ENCODE peak calls at places on chromosomes 12 and 14, in six cellular contexts. O is RWPE1, H is astrocyte of the spinal cord, D is GM13976, B is OCI-LY7, C is A549. N is an unnamed sample.

GRCh38 chr12:110084314-110085015 is 36.1 kb upstream of the C12orf76 start:
- DNase-seq in C (peak), O (no peak), H (no peak), D (no peak), B (no peak), N (no peak)

GRCh38 chr12:128190614-128191013 is 76.4 kb upstream of the TMEM132C start:
- DNase-seq in D (peak), C (no peak), B (no peak), O (no peak), H (no peak), N (no peak)

GRCh38 chr12:91985002-91985767 is 160.5 kb downstream of the BTG1 start:
- DNase-seq in D (no peak), C (no peak), B (no peak), H (peak), O (no peak), N (no peak)

GRCh38 chr14:104303705-104304425 is 165.5 kb downstream of the KIF26A start:
- DNase-seq in H (no peak), C (no peak), O (no peak), D (no peak), B (no peak), N (no peak)

GRCh38 chr14:95143813-95144620 is 13.3 kb downstream of the DICER1 start:
- DNase-seq in H (peak), B (peak), C (no peak), O (no peak), D (no peak), N (no peak)

GRCh38 chr12:46938071-46938678 is 112.4 kb upstream of the SLC38A4 start:
- DNase-seq in C (no peak), B (no peak), D (no peak), O (no peak), H (no peak), N (no peak)

GRCh38 chr14:52314521-52315354 is 626 bp downstream of the PTGER2 start:
- DNase-seq in B (no peak), H (peak), C (no peak), D (peak), O (peak), N (no peak)

GRCh38 chr12:49524660-49525324 is 14.0 kb upstream of the KCNH3 start:
- DNase-seq in H (no peak), D (no peak), B (no peak), O (no peak), C (no peak), N (no peak)

GRCh38 chr12:120515496-120515895 is 13.5 kb downstream of the COQ5 start:
- DNase-seq in B (no peak), O (no peak), H (no peak), C (no peak), D (no peak), N (no peak)

DNA sequence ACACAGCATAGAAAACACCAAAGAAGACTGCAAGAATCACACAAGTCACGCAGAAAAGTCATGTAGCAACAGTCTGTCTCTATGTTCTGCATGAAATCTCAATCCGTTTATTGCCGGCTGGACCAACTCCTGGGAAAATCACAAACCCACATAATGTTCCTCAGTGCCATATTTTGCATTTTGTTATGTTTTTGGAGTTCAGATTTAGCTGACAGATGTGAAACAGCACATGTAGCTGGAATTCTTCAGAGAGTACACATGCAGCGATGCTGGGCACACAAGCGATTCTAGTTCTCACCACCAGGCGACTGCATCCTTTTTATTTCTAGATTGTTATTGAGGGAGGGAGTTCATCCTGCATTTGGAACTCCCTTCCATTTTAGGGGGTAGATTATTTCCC is 193.2 kb downstream of the APAF1 start:
- DNase-seq in B (no peak), H (peak), O (no peak), C (peak), D (no peak), N (no peak)
- TF ChIP-seq CTCF in B (no peak), H (peak), O (no peak), C (no peak), D (no peak), N (no peak)

DNA sequence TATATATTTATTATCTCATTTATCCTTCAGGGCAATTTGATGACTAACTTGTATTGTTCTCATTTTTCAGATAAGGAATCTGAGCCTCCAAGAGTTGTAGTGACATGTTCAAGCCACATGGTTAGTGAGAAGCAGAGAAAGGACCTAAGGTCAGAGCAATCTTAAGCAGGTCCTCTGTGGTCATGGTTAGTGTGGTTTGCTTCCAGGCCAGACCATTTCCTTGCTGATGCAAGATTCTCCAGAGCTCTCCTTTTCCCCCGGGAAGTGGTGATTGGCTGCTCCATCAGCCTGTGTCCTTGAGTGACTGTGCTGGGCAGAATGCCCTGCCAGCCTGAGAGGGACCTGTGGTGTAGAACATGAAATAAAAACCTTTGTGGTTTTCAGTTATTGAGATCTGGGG is 141.3 kb downstream of the KTN1 start:
- DNase-seq in C (peak), D (no peak), H (peak), O (peak), B (no peak), N (no peak)
- TF ChIP-seq CTCF in C (no peak), D (no peak), H (no peak), O (no peak), B (no peak), N (no peak)

GRCh38 chr14:24816011-24816928 is 182.3 kb upstream of the GZMB start:
- DNase-seq in B (no peak), C (peak), O (no peak), H (no peak), D (no peak), N (no peak)

GRCh38 chr14:24816929-24817637 is 183.1 kb upstream of the GZMB start:
- DNase-seq in B (no peak), O (no peak), H (no peak), D (no peak), C (no peak), N (no peak)

GRCh38 chr14:24818054-24818822 is 184.2 kb upstream of the GZMB start:
- DNase-seq in C (no peak), B (no peak), D (no peak), H (peak), O (no peak), N (no peak)

GRCh38 chr14:24818823-24819341 is 184.9 kb upstream of the GZMB start:
- DNase-seq in H (no peak), B (no peak), D (no peak), O (no peak), C (no peak), N (no peak)

GRCh38 chr14:24817638-24818053 is 183.7 kb upstream of the GZMB start:
- DNase-seq in C (peak), H (no peak), O (no peak), B (no peak), D (no peak), N (no peak)
- TF ChIP-seq CTCF in C (peak), H (peak), O (no peak), B (no peak), D (peak), N (no peak)

DNA sequence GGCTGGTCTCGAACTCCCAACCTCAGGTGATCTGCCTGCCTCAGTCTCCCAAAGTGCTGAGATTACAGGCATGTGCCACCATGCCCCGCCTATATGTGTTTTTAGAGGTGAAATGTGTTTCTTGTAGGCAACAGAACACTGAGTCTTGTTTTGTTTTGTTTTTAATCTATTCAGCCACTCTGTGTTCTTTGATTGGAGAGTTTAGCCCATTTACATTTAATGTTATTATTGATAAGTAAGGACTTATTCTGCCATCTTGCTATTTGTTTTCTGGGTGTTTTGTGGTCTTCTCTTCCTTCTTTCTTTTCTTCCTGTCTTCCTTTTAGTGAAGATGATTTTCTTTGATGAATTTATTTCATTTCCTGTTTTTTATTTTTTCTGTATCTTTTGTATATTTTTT is 29.6 kb downstream of the IFNG start:
- DNase-seq in D (no peak), C (no peak), H (no peak), O (no peak), B (no peak), N (no peak)
- TF ChIP-seq CTCF in D (no peak), C (no peak), H (no peak), O (no peak), B (no peak), N (no peak)

GRCh38 chr12:14998941-14999340 is 26.1 kb downstream of the PDE6H start:
- DNase-seq in H (no peak), D (no peak), C (no peak), O (no peak), B (no peak), N (no peak)

GRCh38 chr12:14999421-15000047 is 26.7 kb downstream of the PDE6H start:
- DNase-seq in H (peak), D (no peak), B (no peak), C (no peak), O (peak), N (no peak)

GRCh38 chr12:15000575-15000974 is 27.7 kb downstream of the PDE6H start:
- DNase-seq in D (no peak), B (no peak), O (no peak), H (no peak), C (no peak), N (no peak)

GRCh38 chr12:15004401-15004800 is 31.6 kb downstream of the PDE6H start:
- DNase-seq in B (no peak), D (no peak), O (no peak), H (no peak), C (no peak), N (no peak)

DNA sequence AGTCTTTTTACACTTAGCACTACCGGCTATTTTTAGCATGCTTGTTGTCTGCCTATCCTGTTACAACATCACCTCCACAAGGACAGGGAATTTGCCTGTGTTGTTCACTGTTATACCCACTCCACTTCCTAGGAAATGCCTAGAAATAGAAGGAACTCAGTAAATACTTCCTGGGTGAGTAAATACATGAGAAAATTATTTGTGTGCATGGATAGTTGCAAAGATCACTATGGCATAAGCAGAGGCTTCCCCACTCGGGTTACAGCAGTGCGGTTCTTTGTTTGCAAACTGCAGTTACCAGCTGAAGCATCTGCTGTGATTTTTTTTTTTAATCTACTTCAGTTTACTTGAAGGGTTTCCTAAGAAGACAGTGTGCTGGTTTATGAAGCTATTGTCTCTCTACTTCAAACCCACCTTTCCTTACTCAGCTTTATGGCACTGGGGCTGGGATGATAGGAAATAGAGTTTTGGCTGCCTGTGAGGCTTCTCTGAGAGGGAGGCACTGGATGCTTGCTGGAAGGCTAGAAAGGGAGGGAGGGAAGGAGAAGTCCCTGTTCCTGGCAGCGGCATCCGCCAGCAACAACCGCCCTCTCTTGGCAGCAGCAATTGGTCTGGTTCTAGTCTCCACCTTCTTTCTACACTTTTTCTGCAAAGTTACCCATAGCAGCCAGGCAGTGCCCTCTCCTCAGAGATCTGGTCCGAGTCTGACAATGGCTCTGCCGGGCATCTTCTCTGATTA is 29.1 kb downstream of the PDE6H start:
- DNase-seq in O (no peak), B (no peak), D (no peak), C (no peak), H (peak), N (no peak)
- TF ChIP-seq CTCF in O (no peak), B (no peak), D (no peak), C (no peak), H (no peak), N (no peak)

DNA sequence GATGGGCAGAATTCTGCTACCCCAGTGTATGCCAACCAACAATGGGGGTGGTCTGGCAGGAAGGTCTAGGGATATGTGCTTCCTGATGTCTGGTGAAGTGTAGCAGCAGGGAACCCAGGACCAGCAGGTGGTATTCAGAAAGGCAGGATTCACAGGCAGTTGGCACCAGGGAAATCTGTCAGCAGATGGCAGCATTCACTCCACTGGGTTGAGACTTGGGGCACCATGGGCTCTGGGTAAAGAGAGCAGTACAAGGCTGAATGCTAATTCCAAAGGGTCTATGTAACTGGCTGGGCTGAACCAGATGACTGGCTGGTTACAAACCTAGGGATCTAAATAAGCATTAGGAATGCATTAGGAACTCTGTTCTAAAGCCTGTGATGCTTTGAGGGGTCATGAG is 466.9 kb upstream of the STXBP6 start:
- DNase-seq in C (no peak), H (no peak), O (no peak), B (no peak), D (no peak), N (no peak)
- TF ChIP-seq CTCF in C (no peak), H (no peak), O (no peak), B (no peak), D (no peak), N (no peak)

DNA sequence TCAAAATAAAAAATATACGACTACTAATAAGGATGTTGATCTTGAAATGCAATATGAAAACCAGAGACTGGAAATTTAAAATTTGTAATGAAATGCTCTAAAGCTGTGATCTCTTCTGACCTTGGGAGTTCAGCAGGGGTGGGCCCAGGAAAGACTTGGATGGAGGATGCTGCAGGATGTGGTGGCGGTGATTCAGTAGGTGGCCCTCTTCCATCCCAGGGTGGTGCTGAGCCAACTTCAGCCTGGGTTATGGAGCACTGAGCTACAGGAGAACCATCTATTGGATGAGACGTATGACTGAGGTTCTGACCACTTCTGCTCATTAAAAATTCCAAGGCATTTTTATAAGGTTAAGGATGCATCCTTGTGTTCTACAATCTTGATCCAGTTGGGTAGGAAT is 6.9 kb upstream of the PDE3A start:
- DNase-seq in C (no peak), H (no peak), O (no peak), D (no peak), B (no peak), N (no peak)
- TF ChIP-seq CTCF in C (no peak), H (no peak), O (no peak), D (no peak), B (no peak), N (no peak)